ENCODE peak calls at places on chromosomes 11 and 22, in seven cellular contexts. One of them, this sample, is unnamed.

GRCh38 chr22:23397008-23397617 is 183.0 kb downstream of the IGLL1 start:
- DNase-seq in SJSA1: no peak
- DNase-seq in neuronal stem cell: no peak
- DNase-seq in heart left ventricle: no peak
- DNase-seq in aorta: no peak
- DNase-seq in fibroblast of lung: no peak
- DNase-seq in adrenal gland: no peak
- DNase-seq in this sample: no peak

GRCh38 chr11:32884770-32885384 is 7.7 kb upstream of the QSER1 start:
- DNase-seq in fibroblast of lung: peak
- DNase-seq in aorta: no peak
- DNase-seq in SJSA1: no peak
- DNase-seq in adrenal gland: no peak
- DNase-seq in heart left ventricle: no peak
- DNase-seq in neuronal stem cell: no peak
- DNase-seq in this sample: no peak

GRCh38 chr11:126607374-126607773 is 251.9 kb downstream of the ST3GAL4 start:
- DNase-seq in heart left ventricle: peak
- DNase-seq in adrenal gland: peak
- DNase-seq in aorta: no peak
- DNase-seq in neuronal stem cell: peak
- DNase-seq in SJSA1: peak
- DNase-seq in fibroblast of lung: peak
- DNase-seq in this sample: no peak

GRCh38 chr22:36125434-36125833 is 35.1 kb downstream of the APOL3 start:
- DNase-seq in fibroblast of lung: no peak
- DNase-seq in neuronal stem cell: no peak
- DNase-seq in SJSA1: no peak
- DNase-seq in adrenal gland: no peak
- DNase-seq in aorta: peak
- DNase-seq in heart left ventricle: no peak
- DNase-seq in this sample: no peak

GRCh38 chr11:27216268-27217149 is 146.5 kb downstream of the CCDC34 start:
- DNase-seq in fibroblast of lung: peak
- DNase-seq in adrenal gland: peak
- DNase-seq in aorta: no peak
- DNase-seq in heart left ventricle: peak
- DNase-seq in SJSA1: no peak
- DNase-seq in neuronal stem cell: no peak
- DNase-seq in this sample: no peak

GRCh38 chr22:36182056-36182455 is 19.6 kb downstream of the APOL4 start:
- DNase-seq in SJSA1: no peak
- DNase-seq in heart left ventricle: no peak
- DNase-seq in fibroblast of lung: no peak
- DNase-seq in aorta: no peak
- DNase-seq in adrenal gland: no peak
- DNase-seq in neuronal stem cell: no peak
- DNase-seq in this sample: no peak

GRCh38 chr22:42848941-42849340 is 8.1 kb downstream of the ARFGAP3 start:
- DNase-seq in aorta: peak
- DNase-seq in fibroblast of lung: no peak
- DNase-seq in neuronal stem cell: no peak
- DNase-seq in SJSA1: no peak
- DNase-seq in adrenal gland: peak
- DNase-seq in heart left ventricle: no peak
- DNase-seq in this sample: no peak

GRCh38 chr22:47586946-47587345 is 824.5 kb downstream of the TBC1D22A start:
- DNase-seq in adrenal gland: no peak
- DNase-seq in heart left ventricle: no peak
- DNase-seq in aorta: peak
- DNase-seq in neuronal stem cell: no peak
- DNase-seq in fibroblast of lung: no peak
- DNase-seq in SJSA1: no peak
- DNase-seq in this sample: no peak

GRCh38 chr11:128519353-128519752 is 68.0 kb downstream of the ETS1 start:
- DNase-seq in heart left ventricle: no peak
- DNase-seq in fibroblast of lung: peak
- DNase-seq in neuronal stem cell: no peak
- DNase-seq in adrenal gland: no peak
- DNase-seq in aorta: no peak
- DNase-seq in SJSA1: no peak
- DNase-seq in this sample: no peak

GRCh38 chr11:93849751-93850584 is 450 bp downstream of the VSTM5 start:
- DNase-seq in fibroblast of lung: peak
- DNase-seq in adrenal gland: peak
- DNase-seq in SJSA1: no peak
- DNase-seq in heart left ventricle: peak
- DNase-seq in aorta: peak
- DNase-seq in neuronal stem cell: peak
- DNase-seq in this sample: no peak

GRCh38 chr11:37858398-37858797 is 1260.4 kb upstream of the RAG2 start:
- DNase-seq in fibroblast of lung: no peak
- DNase-seq in SJSA1: no peak
- DNase-seq in adrenal gland: no peak
- DNase-seq in neuronal stem cell: no peak
- DNase-seq in heart left ventricle: no peak
- DNase-seq in aorta: no peak
- DNase-seq in this sample: no peak

GRCh38 chr22:38924197-38924952 is 33.0 kb upstream of the APOBEC3A start:
- DNase-seq in aorta: peak
- DNase-seq in adrenal gland: peak
- DNase-seq in heart left ventricle: peak
- DNase-seq in SJSA1: peak
- DNase-seq in neuronal stem cell: no peak
- DNase-seq in fibroblast of lung: peak
- DNase-seq in this sample: no peak

GRCh38 chr11:20303451-20303965 is 60.0 kb upstream of the HTATIP2 start:
- DNase-seq in adrenal gland: no peak
- DNase-seq in neuronal stem cell: no peak
- DNase-seq in SJSA1: no peak
- DNase-seq in aorta: no peak
- DNase-seq in fibroblast of lung: no peak
- DNase-seq in heart left ventricle: no peak
- DNase-seq in this sample: no peak

GRCh38 chr22:49983148-49984042 is 22.8 kb downstream of the PIM3 start:
- DNase-seq in heart left ventricle: peak
- DNase-seq in neuronal stem cell: no peak
- DNase-seq in adrenal gland: no peak
- DNase-seq in aorta: peak
- DNase-seq in SJSA1: no peak
- DNase-seq in fibroblast of lung: no peak
- DNase-seq in this sample: no peak

GRCh38 chr22:19631899-19632670 is 82.2 kb upstream of the SEPTIN5 start:
- DNase-seq in SJSA1: peak
- DNase-seq in heart left ventricle: no peak
- DNase-seq in fibroblast of lung: peak
- DNase-seq in aorta: peak
- DNase-seq in neuronal stem cell: peak
- DNase-seq in adrenal gland: no peak
- DNase-seq in this sample: no peak

GRCh38 chr11:21704539-21704938 is 488.3 kb upstream of the ANO5 start:
- DNase-seq in aorta: no peak
- DNase-seq in SJSA1: no peak
- DNase-seq in adrenal gland: no peak
- DNase-seq in fibroblast of lung: no peak
- DNase-seq in neuronal stem cell: no peak
- DNase-seq in heart left ventricle: no peak
- DNase-seq in this sample: no peak

GRCh38 chr11:126483796-126484195 is 128.3 kb downstream of the ST3GAL4 start:
- DNase-seq in SJSA1: no peak
- DNase-seq in adrenal gland: no peak
- DNase-seq in aorta: no peak
- DNase-seq in fibroblast of lung: no peak
- DNase-seq in neuronal stem cell: peak
- DNase-seq in heart left ventricle: no peak
- DNase-seq in this sample: no peak

GRCh38 chr11:32527191-32527590 is 56.4 kb upstream of the EIF3M start:
- DNase-seq in aorta: no peak
- DNase-seq in fibroblast of lung: no peak
- DNase-seq in heart left ventricle: no peak
- DNase-seq in adrenal gland: no peak
- DNase-seq in neuronal stem cell: no peak
- DNase-seq in SJSA1: no peak
- DNase-seq in this sample: no peak

GRCh38 chr22:20641919-20642579 is 131.9 kb upstream of the SERPIND1 start:
- DNase-seq in aorta: no peak
- DNase-seq in neuronal stem cell: no peak
- DNase-seq in adrenal gland: no peak
- DNase-seq in heart left ventricle: no peak
- DNase-seq in SJSA1: no peak
- DNase-seq in fibroblast of lung: no peak
- DNase-seq in this sample: no peak

GRCh38 chr11:119641991-119642745 is 86.8 kb downstream of the NECTIN1 start:
- DNase-seq in aorta: no peak
- DNase-seq in neuronal stem cell: no peak
- DNase-seq in adrenal gland: no peak
- DNase-seq in heart left ventricle: no peak
- DNase-seq in SJSA1: no peak
- DNase-seq in fibroblast of lung: peak
- DNase-seq in this sample: no peak

DNA sequence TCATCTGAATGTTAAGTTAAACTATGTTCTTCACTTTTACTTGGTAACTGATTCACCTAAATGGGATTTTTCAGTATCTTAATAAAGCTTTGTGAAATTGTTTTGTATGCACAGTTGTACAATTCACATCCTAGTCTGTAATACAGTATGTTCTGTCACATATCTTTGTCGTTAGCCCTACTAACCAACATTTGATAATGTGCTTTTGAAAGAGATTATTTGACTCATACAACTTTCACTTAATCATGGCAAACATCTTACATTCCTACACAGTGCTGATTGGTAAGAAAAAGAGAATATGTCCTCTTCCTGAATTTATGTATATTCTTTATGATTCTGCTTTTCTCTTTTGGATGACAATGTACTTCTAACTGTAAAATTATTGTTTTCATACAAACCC is 234.5 kb downstream of the METTL15 start:
- DNase-seq in SJSA1: no peak
- DNase-seq in adrenal gland: no peak
- DNase-seq in fibroblast of lung: peak
- DNase-seq in aorta: no peak
- DNase-seq in heart left ventricle: no peak
- DNase-seq in neuronal stem cell: no peak
- DNase-seq in this sample: no peak
- H3K27ac ChIP-seq in SJSA1: peak
- H3K27ac ChIP-seq in adrenal gland: no peak
- H3K27ac ChIP-seq in fibroblast of lung: peak
- H3K27ac ChIP-seq in aorta: no peak
- H3K27ac ChIP-seq in heart left ventricle: no peak
- H3K27ac ChIP-seq in neuronal stem cell: no peak
- H3K27ac ChIP-seq in this sample: peak

GRCh38 chr11:61581931-61582330 is 1.1 kb upstream of the SYT7 start:
- DNase-seq in aorta: no peak
- DNase-seq in fibroblast of lung: no peak
- DNase-seq in heart left ventricle: no peak
- DNase-seq in SJSA1: no peak
- DNase-seq in adrenal gland: no peak
- DNase-seq in neuronal stem cell: no peak
- DNase-seq in this sample: no peak

GRCh38 chr11:61578819-61579218 is 2.1 kb downstream of the SYT7 start:
- DNase-seq in heart left ventricle: no peak
- DNase-seq in SJSA1: no peak
- DNase-seq in neuronal stem cell: no peak
- DNase-seq in fibroblast of lung: no peak
- DNase-seq in aorta: no peak
- DNase-seq in adrenal gland: no peak
- DNase-seq in this sample: no peak

GRCh38 chr11:61579398-61580291 is 1.2 kb downstream of the SYT7 start:
- DNase-seq in fibroblast of lung: no peak
- DNase-seq in aorta: no peak
- DNase-seq in SJSA1: no peak
- DNase-seq in heart left ventricle: no peak
- DNase-seq in neuronal stem cell: no peak
- DNase-seq in adrenal gland: no peak
- DNase-seq in this sample: no peak

GRCh38 chr11:61581030-61581928 is at the start of gene SYT7:
- DNase-seq in fibroblast of lung: peak
- DNase-seq in neuronal stem cell: peak
- DNase-seq in adrenal gland: peak
- DNase-seq in heart left ventricle: peak
- DNase-seq in SJSA1: peak
- DNase-seq in aorta: peak
- DNase-seq in this sample: peak

GRCh38 chr11:61580292-61580888 is 486 bp downstream of the SYT7 start:
- DNase-seq in neuronal stem cell: no peak
- DNase-seq in heart left ventricle: no peak
- DNase-seq in SJSA1: no peak
- DNase-seq in adrenal gland: no peak
- DNase-seq in aorta: no peak
- DNase-seq in fibroblast of lung: no peak
- DNase-seq in this sample: no peak
- H3K4me3 ChIP-seq in neuronal stem cell: peak
- H3K4me3 ChIP-seq in heart left ventricle: peak
- H3K4me3 ChIP-seq in SJSA1: peak
- H3K4me3 ChIP-seq in adrenal gland: peak
- H3K4me3 ChIP-seq in aorta: peak
- H3K4me3 ChIP-seq in fibroblast of lung: peak
- H3K4me3 ChIP-seq in this sample: peak

DNA sequence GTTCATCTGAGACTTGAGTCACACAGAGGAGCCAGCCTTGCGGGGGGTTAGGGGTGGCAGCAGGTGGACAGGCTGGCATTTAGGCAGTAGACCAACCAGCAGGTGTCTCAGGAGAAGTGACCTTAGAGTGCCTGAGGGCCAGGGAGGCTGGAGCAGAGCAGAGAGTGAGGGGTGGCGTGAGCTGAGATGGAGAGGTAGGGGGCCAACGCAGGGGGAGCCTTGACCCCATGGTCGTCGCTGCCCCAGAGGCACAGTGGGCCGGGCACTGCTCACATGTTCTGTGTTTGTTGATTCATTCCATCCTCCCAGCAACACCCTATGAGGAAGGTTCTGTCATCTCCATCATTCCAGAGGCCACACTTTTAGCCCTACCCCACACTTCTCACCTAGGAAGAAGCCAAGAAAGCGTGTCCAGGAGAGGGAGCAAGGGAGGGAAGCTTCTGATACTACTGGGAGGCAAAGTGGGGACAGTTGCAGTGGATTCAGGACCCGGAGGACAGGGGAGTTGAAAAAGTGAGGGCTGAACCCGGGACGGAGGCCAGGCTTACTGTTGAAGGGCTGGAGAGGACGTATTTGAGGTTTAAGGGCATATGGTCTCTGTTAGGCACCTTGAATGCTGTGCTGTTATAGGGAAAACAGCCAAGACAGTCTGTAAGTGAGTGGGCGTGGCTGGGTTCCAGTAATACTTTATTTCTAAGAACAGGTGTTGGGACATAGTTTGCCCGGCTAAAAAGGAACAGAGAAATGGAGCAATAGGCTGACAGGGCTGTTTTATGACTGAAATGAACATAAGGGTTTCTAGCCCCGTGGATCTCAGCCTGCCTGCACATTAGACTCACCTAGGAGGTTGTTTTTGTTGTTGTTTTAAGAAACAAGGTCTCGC is 7.3 kb downstream of the SART1 start:
- DNase-seq in aorta: no peak
- DNase-seq in neuronal stem cell: no peak
- DNase-seq in adrenal gland: no peak
- DNase-seq in SJSA1: no peak
- DNase-seq in heart left ventricle: no peak
- DNase-seq in fibroblast of lung: no peak
- DNase-seq in this sample: no peak
- H3K27ac ChIP-seq in aorta: no peak
- H3K27ac ChIP-seq in neuronal stem cell: no peak
- H3K27ac ChIP-seq in adrenal gland: no peak
- H3K27ac ChIP-seq in SJSA1: no peak
- H3K27ac ChIP-seq in heart left ventricle: no peak
- H3K27ac ChIP-seq in fibroblast of lung: no peak
- H3K27ac ChIP-seq in this sample: no peak

GRCh38 chr11:69012092-69013008 is 696 bp downstream of the MRGPRF start:
- DNase-seq in aorta: peak
- DNase-seq in SJSA1: peak
- DNase-seq in adrenal gland: no peak
- DNase-seq in neuronal stem cell: no peak
- DNase-seq in fibroblast of lung: peak
- DNase-seq in heart left ventricle: no peak
- DNase-seq in this sample: no peak
- H3K4me3 ChIP-seq in aorta: peak
- H3K4me3 ChIP-seq in SJSA1: peak
- H3K4me3 ChIP-seq in adrenal gland: peak
- H3K4me3 ChIP-seq in neuronal stem cell: peak
- H3K4me3 ChIP-seq in fibroblast of lung: peak
- H3K4me3 ChIP-seq in heart left ventricle: peak
- H3K4me3 ChIP-seq in this sample: peak

This sample was measured in SK-N-MC.